ENCODE peak calls at places on chromosomes 11 and 22, in four cellular contexts. A, O, B and L are unnamed samples.

GRCh38 chr11:102244681-102245409 is 72.4 kb upstream of the BIRC3 start:
- DNase-seq in O (no peak), B (no peak), A (no peak), L (no peak)

GRCh38 chr11:65403607-65404121 is 17.2 kb downstream of the FRMD8 start:
- DNase-seq in B (no peak), O (no peak), A (no peak), L (no peak)

GRCh38 chr11:93131709-93132108 is 66.1 kb downstream of the SLC36A4 start:
- DNase-seq in B (no peak), A (no peak), O (no peak), L (no peak)

GRCh38 chr11:9462806-9463537 is 2.2 kb downstream of the ZNF143 start:
- DNase-seq in O (no peak), B (no peak), A (peak; percentile 59), L (no peak)

GRCh38 chr22:46852771-46853170 is 90.3 kb downstream of the TBC1D22A start:
- DNase-seq in A (no peak), B (no peak), O (no peak), L (no peak)

GRCh38 chr11:14341968-14342367 is 17.0 kb downstream of the RRAS2 start:
- DNase-seq in B (no peak), O (no peak), A (no peak), L (no peak)

GRCh38 chr11:118437736-118438125 is 1.4 kb downstream of the KMT2A start:
- DNase-seq in O (no peak), B (no peak), A (no peak), L (no peak)

GRCh38 chr22:42747701-42748513 is 27.2 kb upstream of the A4GALT start:
- DNase-seq in B (no peak), O (no peak), A (no peak), L (no peak)

GRCh38 chr11:125481531-125481930 is 14.5 kb downstream of the FEZ1 start:
- DNase-seq in O (no peak), A (no peak), B (no peak), L (no peak)

GRCh38 chr11:65588199-65589054 is 7.2 kb downstream of the KCNK7 start:
- DNase-seq in B (peak; percentile 98), A (peak; percentile 96), O (no peak), L (peak; percentile 97)

GRCh38 chr11:64870176-64870892 is 8.1 kb downstream of the EHD1 start:
- DNase-seq in B (no peak), O (no peak), A (no peak), L (no peak)

GRCh38 chr11:15710593-15711260 is 596.0 kb downstream of the INSC start:
- DNase-seq in A (no peak), O (no peak), B (no peak), L (no peak)

GRCh38 chr11:62976109-62976508 is 8.7 kb downstream of the SLC22A6 start:
- DNase-seq in A (no peak), B (no peak), O (no peak), L (no peak)

GRCh38 chr22:42655693-42656092 is 6.5 kb upstream of the CYB5R3 start:
- DNase-seq in O (no peak), A (peak; percentile 71), B (peak; percentile 62), L (no peak)

GRCh38 chr22:36332623-36333331 is 55.0 kb downstream of the MYH9 start:
- DNase-seq in A (peak; percentile 59), O (no peak), B (peak; percentile 46), L (no peak)

GRCh38 chr11:30326911-30327310 is 4.0 kb downstream of the ARL14EP start:
- DNase-seq in O (no peak), B (no peak), A (no peak), L (no peak)

GRCh38 chr11:125451400-125452124 is 44.5 kb downstream of the FEZ1 start:
- DNase-seq in A (no peak), O (no peak), B (no peak), L (no peak)

GRCh38 chr11:10401696-10402392 is 53.2 kb upstream of the AMPD3 start:
- DNase-seq in O (no peak), B (no peak), A (no peak), L (no peak)

GRCh38 chr11:18748766-18749375 is 22.9 kb upstream of the IGSF22 start:
- DNase-seq in B (no peak), A (no peak), O (no peak), L (no peak)

GRCh38 chr11:64849600-64850356 is 5.3 kb upstream of the CDC42BPG start:
- DNase-seq in A (no peak), B (no peak), O (no peak), L (no peak)

GRCh38 chr11:11074686-11075370 is 217.0 kb upstream of the ZBED5 start:
- DNase-seq in A (no peak), O (no peak), B (no peak), L (no peak)

GRCh38 chr22:47091241-47091691 is 328.8 kb downstream of the TBC1D22A start:
- DNase-seq in O (no peak), B (no peak), A (no peak), L (no peak)

GRCh38 chr11:79902493-79902892 is 461.7 kb upstream of the TENM4 start:
- DNase-seq in A (no peak), B (no peak), O (no peak), L (no peak)

GRCh38 chr11:3905080-3905953 is 49.9 kb downstream of the STIM1 start:
- DNase-seq in B (peak; percentile 37), O (no peak), A (no peak), L (peak; percentile 52)

GRCh38 chr11:64597671-64598101 is 6.7 kb downstream of the SLC22A12 start:
- DNase-seq in O (no peak), A (no peak), B (no peak), L (no peak)

GRCh38 chr11:111604392-111605009 is 2.3 kb downstream of the SIK2 start:
- DNase-seq in A (peak; percentile 23), B (no peak), O (no peak), L (no peak)

GRCh38 chr11:121226415-121227263 is 65.9 kb upstream of the SC5D start:
- DNase-seq in O (no peak), B (no peak), A (no peak), L (no peak)
- TF ChIP-seq POLR2A in O (no peak), B (peak; percentile 81), A (peak; percentile 55), L (peak; percentile 80)

GRCh38 chr22:40606306-40606705 is 30.2 kb downstream of the MRTFA start:
- DNase-seq in A (no peak), O (no peak), B (no peak), L (no peak)
- TF ChIP-seq TAF1 in A (no peak), O (no peak), B (no peak), L (no peak)

DNA sequence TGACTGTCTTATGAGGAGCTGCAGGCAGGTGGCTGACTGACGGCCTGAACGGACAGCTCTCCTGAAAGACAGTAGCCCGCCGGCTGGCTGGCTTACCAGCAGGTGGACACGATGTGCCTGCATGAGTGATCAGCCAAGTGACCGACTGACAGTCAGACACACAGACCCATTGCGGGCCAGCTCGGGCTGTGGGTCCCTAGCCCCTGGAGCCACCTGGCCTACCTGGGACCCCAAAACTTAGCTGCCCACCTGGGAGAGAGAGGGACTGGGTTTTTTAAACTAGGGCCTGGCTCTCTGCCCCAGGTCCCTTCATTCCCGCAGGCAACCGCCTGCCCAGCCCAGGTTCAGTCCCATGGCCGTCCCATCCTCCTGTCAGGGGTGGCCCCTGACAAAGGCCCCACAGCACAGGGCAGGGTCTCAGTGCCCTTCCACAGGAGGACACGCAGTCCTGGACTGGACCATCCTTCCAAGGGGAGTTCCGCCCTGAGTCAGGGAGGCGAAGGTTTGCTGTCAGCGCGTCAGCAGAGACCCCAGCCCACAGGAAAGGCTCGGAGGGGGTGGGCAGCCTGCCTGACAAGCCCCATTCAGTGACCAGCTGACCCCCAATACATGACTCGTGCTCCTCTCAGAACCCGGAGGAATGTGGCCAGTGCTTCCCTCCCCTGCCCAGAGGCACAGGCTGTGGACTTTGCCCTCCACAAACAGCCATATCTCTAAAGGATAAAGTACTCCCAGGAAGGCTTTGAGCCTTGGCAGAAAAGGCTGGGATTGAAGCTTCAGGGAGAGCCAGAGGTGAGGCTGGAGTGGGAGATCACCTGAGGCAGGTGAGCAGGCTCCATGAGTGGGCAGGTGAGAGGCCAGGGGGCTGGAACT is 8.4 kb downstream of the SLCO2B1 start:
- DNase-seq in B (no peak), A (no peak), O (no peak), L (no peak)
- TF ChIP-seq POLR2A in B (no peak), A (no peak), O (no peak), L (no peak)

DNA sequence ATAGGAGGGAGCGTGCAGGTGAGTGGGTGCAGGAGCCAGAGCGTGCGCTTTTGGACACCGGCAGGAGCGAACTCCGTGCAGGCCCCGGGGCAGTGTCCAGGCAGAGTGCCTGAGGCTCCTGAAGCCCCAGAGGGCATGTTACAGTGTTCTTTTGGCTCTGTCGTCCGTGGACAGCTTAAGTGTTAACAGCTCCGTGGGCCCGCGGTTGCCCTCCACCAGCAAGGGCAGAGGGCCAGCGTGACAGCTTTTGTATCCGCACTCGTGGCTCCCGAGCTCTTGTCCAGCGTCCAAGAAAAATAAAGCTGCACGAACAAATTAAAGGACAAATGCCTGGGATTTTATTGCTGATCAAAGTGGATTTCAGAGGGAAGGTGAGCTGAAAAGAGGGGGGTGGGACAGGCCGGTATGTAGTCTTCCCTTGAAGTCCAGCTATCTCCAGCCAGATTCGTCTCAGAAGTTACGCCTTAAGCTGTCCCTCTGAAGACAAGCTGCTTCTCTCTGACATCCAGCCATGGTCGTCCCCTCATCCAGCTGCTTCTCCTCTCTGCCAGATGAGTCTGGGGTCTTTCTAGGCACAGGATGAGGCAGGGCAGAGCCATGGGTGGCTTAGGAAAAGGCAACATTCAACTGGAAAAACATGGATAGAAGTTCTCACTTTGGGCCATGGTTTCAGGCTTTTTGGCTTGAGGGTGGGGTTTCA is 957 bp upstream of the TMEM109 start:
- DNase-seq in A (no peak), B (no peak), O (no peak), L (no peak)
- TF ChIP-seq TAF1 in A (no peak), B (no peak), O (no peak), L (no peak)

DNA sequence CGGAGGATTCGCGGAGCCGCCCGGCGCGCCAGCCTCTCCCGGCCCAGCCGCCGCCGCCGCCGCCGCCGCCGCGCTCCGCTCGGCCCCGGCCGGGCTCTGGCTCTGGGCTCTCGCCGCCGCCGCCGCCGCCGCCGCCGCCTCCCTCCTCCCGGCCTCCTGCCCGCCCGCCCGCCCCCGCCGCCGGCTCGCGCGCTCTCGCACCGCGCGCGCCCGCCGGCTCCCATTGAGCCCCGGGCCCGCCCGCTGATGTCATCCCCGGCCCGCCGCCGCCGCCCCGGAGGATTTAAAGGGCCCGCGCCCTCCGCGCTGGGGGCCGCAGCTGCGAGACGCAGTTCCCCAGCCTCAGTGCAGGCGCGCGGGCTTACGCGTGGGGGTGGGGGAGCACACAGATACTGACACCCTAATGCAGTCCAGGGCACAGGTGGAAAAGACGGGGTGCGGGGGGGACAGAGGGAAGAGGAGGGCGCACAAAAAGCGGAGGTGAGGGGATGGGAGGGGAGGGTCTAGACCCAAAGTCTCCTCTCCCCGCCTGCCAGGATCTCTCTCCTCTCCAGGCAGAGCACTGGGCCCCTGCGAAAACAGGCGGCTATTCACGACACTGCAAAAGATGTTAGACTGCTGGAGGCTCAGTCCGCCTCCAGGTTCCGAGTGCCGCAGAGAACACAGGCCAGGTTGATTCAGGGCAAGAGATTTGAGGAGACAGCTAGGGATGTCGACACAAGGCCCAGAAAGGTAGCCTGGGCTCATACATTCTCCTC is at the start of gene CSNK1E:
- DNase-seq in B (peak; percentile 87), A (no peak), O (no peak), L (peak; percentile 89)
- TF ChIP-seq POLR2A in B (no peak), A (peak; percentile 26), O (peak; percentile 50), L (no peak)

GRCh38 chr11:74646964-74647363 is 54.6 kb downstream of the POLD3 start:
- DNase-seq in B (no peak), A (no peak), O (no peak), L (no peak)

GRCh38 chr11:74647404-74647803 is 55.0 kb downstream of the POLD3 start:
- DNase-seq in O (no peak), B (no peak), A (no peak), L (no peak)

GRCh38 chr11:74647831-74648230 is 55.4 kb downstream of the POLD3 start:
- DNase-seq in B (no peak), A (no peak), O (no peak), L (no peak)

GRCh38 chr11:74648894-74649293 is 56.5 kb downstream of the POLD3 start:
- DNase-seq in B (no peak), O (no peak), A (no peak), L (no peak)

GRCh38 chr11:74650498-74650897 is 58.1 kb downstream of the POLD3 start:
- DNase-seq in A (no peak), B (no peak), O (no peak), L (no peak)
- TF ChIP-seq TAF1 in A (no peak), B (no peak), O (no peak), L (no peak)